ENCODE peak calls at places on chromosomes 11 and 22, in four cellular contexts. Z, J, T and L are unnamed samples.
A peak's percentile ranks its signal among the peaks of the same experiment; 100 is the strongest.

GRCh38 chr11:71451596-71452353 is 1.2 kb upstream of the NADSYN1 start:
- DNase-seq in Z (peak; percentile 46), J (peak; percentile 56), T (no peak), L (no peak)

GRCh38 chr11:85749287-85749834 is 61.6 kb downstream of the SYTL2 start:
- DNase-seq in Z (no peak), J (no peak), T (no peak), L (no peak)

GRCh38 chr11:62542750-62543567 is 3.6 kb downstream of the AHNAK start:
- DNase-seq in Z (peak; percentile 87), J (peak; percentile 94), T (peak; percentile 54), L (no peak)

GRCh38 chr11:12377106-12377823 is at the start of gene PARVA:
- DNase-seq in Z (peak; percentile 76), J (peak; percentile 88), T (peak; percentile 15), L (no peak)

GRCh38 chr11:4181780-4182721 is 87.5 kb downstream of the RRM1 start:
- DNase-seq in Z (peak; percentile 69), J (no peak), T (peak; percentile 57), L (no peak)

GRCh38 chr11:7638710-7639642 is 34.3 kb downstream of the CYB5R2 start:
- DNase-seq in Z (no peak), J (peak; percentile 80), T (no peak), L (no peak)

GRCh38 chr11:47946682-47947575 is 33.4 kb upstream of the PTPRJ start:
- DNase-seq in Z (peak; percentile 73), J (peak; percentile 90), T (peak; percentile 84), L (no peak)

GRCh38 chr11:17386331-17387084 is 2.0 kb downstream of the KCNJ11 start:
- DNase-seq in Z (peak; percentile 63), J (no peak), T (peak; percentile 18), L (no peak)

GRCh38 chr11:92347404-92347803 is 122.8 kb downstream of the FAT3 start:
- DNase-seq in Z (no peak), J (no peak), T (no peak), L (no peak)

GRCh38 chr22:35206889-35207288 is 50.4 kb upstream of the HMGXB4 start:
- DNase-seq in Z (no peak), J (no peak), T (no peak), L (no peak)

GRCh38 chr11:95977534-95978174 is 53.7 kb upstream of the MTMR2 start:
- DNase-seq in Z (no peak), J (no peak), T (no peak), L (no peak)

GRCh38 chr22:27011717-27012116 is 354.3 kb downstream of the MIAT start:
- DNase-seq in Z (no peak), J (no peak), T (no peak), L (no peak)

GRCh38 chr11:130478204-130478701 is 29.8 kb downstream of the ADAMTS15 start:
- DNase-seq in Z (peak; percentile 48), J (peak; percentile 93), T (no peak), L (no peak)

GRCh38 chr22:31646186-31647019 is 15.6 kb downstream of the PISD start:
- DNase-seq in Z (no peak), J (no peak), T (peak; percentile 91), L (no peak)

GRCh38 chr22:17891427-17892167 is 117.3 kb upstream of the BID start:
- DNase-seq in Z (peak; percentile 83), J (no peak), T (no peak), L (no peak)

GRCh38 chr11:116649268-116649667 is 123.5 kb downstream of the BUD13 start:
- DNase-seq in Z (no peak), J (no peak), T (no peak), L (no peak)

GRCh38 chr22:30318773-30319419 is 7.8 kb downstream of the TBC1D10A start:
- DNase-seq in Z (no peak), J (no peak), T (no peak), L (no peak)

GRCh38 chr11:100619484-100619883 is 67.6 kb upstream of the ARHGAP42 start:
- DNase-seq in Z (no peak), J (no peak), T (no peak), L (no peak)

GRCh38 chr11:106012744-106013143 is 9.3 kb downstream of the MSANTD4 start:
- DNase-seq in Z (no peak), J (no peak), T (no peak), L (no peak)
- TF ChIP-seq POLR2A in Z (no peak), J (no peak), T (no peak), L (no peak)

DNA sequence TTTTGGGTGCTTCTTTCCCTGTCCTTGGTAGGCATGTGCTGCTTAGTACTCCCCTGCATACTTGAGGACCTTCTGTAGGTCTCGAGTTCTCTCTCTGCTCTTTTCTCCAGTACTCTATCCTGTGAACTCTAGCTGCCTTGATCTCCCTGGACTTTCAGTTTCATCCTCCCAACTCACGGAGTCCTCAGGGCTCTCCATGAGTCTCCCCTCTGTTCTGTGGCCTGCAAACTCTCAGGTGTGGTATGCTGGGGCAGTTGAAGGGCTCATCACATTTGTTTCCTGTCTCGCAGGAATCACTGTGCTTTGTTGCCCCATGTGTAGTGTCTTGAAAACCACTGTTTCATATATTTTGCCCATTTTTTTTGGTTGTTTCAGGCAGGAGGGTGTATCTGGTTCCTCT is 3.3 kb upstream of the PACS1 start:
- DNase-seq in Z (no peak), J (peak; percentile 5), T (no peak), L (no peak)
- H3K4me1 ChIP-seq in Z (peaks cover 25% of the 10 kb centered on the region), J (peaks cover 26% of the 10 kb centered on the region), T (peaks cover 10% of the 10 kb centered on the region), L (peaks cover 19% of the 10 kb centered on the region)

GRCh38 chr11:94767292-94767690 is 865 bp upstream of the AMOTL1 start:
- DNase-seq in Z (no peak), J (no peak), T (no peak), L (no peak)

GRCh38 chr11:94770563-94771120 is 2.5 kb downstream of the AMOTL1 start:
- DNase-seq in Z (no peak), J (no peak), T (no peak), L (no peak)

GRCh38 chr11:94767701-94768601 is at the start of gene AMOTL1:
- DNase-seq in Z (peak; percentile 75), J (peak; percentile 96), T (peak; percentile 65), L (peak; percentile 4)

GRCh38 chr11:94769897-94770296 is 1.7 kb downstream of the AMOTL1 start:
- DNase-seq in Z (no peak), J (no peak), T (no peak), L (no peak)

GRCh38 chr11:94768602-94769511 is 701 bp downstream of the AMOTL1 start:
- DNase-seq in Z (peak; percentile 15), J (peak; percentile 73), T (no peak), L (no peak)
- TF ChIP-seq POLR2A in Z (no peak), J (peak; percentile 30), T (no peak), L (no peak)

DNA sequence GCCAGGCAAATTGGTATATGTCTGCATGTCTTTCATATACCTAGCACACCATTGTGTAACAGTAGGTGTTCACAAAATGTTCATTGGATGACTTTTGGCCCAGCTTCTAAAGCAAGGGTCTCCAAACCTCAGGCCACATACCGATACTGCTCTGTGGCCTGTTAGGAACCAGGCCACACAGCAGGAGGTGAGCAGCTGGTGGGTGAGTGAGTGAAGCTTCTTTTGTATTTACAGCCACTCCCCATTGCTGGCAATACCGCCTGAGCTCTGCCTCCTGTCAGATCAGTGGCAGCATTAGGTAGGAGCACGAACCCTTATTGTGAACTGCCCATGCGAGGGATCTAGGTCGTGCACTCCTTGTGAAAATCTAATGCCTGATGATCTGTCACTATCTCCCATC is 836.6 kb downstream of the NTM start:
- DNase-seq in Z (no peak), J (no peak), T (no peak), L (no peak)
- H3K4me1 ChIP-seq in Z (no peaks in the 10 kb centered on the region), J (no peaks in the 10 kb centered on the region), T (no peaks in the 10 kb centered on the region), L (no peaks in the 10 kb centered on the region)